ENCODE peak calls at places on chromosomes 11 and 22, in ten cellular contexts. B, X, W, Y, R, F, T, C, K and E are unnamed samples.

GRCh38 chr11:45779602-45780001 is 25.3 kb upstream of the SLC35C1 start:
- DNase-seq in B (no peak), X (no peak), W (no peak), Y (no peak), R (no peak), F (no peak), T (no peak), C (no peak), K (no peak), E (no peak)

GRCh38 chr22:49350441-49351121 is 477.1 kb downstream of the BRD1 start:
- DNase-seq in B (no peak), X (no peak), W (no peak), Y (no peak), R (no peak), F (no peak), T (no peak), C (no peak), K (peak; percentile 13), E (no peak)

GRCh38 chr11:84249344-84250135 is 963.4 kb upstream of the CCDC90B start:
- DNase-seq in B (no peak), X (no peak), W (no peak), Y (no peak), R (no peak), F (no peak), T (peak; percentile 17), C (no peak), K (no peak), E (no peak)

GRCh38 chr11:66937334-66937733 is 20.8 kb downstream of the PC start:
- DNase-seq in B (no peak), X (no peak), W (no peak), Y (no peak), R (no peak), F (no peak), T (no peak), C (no peak), K (no peak), E (no peak)

GRCh38 chr22:35622132-35622913 is 5.2 kb upstream of the MB start:
- DNase-seq in B (no peak), X (peak; percentile 70), W (no peak), Y (no peak), R (peak; percentile 57), F (no peak), T (no peak), C (no peak), K (peak; percentile 90), E (peak; percentile 82)

GRCh38 chr11:73262851-73263495 is 9.2 kb upstream of the P2RY6 start:
- DNase-seq in B (no peak), X (no peak), W (no peak), Y (peak; percentile 52), R (no peak), F (no peak), T (peak; percentile 17), C (no peak), K (no peak), E (no peak)

GRCh38 chr11:126127898-126128297 is 65.2 kb upstream of the CDON start:
- DNase-seq in B (no peak), X (peak; percentile 43), W (no peak), Y (no peak), R (peak; percentile 74), F (no peak), T (no peak), C (peak; percentile 75), K (no peak), E (no peak)

GRCh38 chr11:27524155-27524554 is 17.6 kb upstream of the LIN7C start:
- DNase-seq in B (no peak), X (no peak), W (no peak), Y (peak; percentile 66), R (no peak), F (no peak), T (peak; percentile 27), C (no peak), K (no peak), E (no peak)

GRCh38 chr11:5818245-5818865 is 9.6 kb downstream of the OR52N2 start:
- DNase-seq in B (no peak), X (no peak), W (no peak), Y (no peak), R (no peak), F (no peak), T (no peak), C (no peak), K (no peak), E (no peak)

GRCh38 chr11:10075141-10075540 is 218.9 kb downstream of the SBF2 start:
- DNase-seq in B (no peak), X (no peak), W (no peak), Y (no peak), R (no peak), F (no peak), T (no peak), C (no peak), K (no peak), E (no peak)

GRCh38 chr22:46008836-46009596 is 32.1 kb upstream of the WNT7B start:
- DNase-seq in B (no peak), X (peak; percentile 41), W (no peak), Y (no peak), R (peak; percentile 13), F (no peak), T (no peak), C (no peak), K (no peak), E (peak; percentile 22)

GRCh38 chr11:101428918-101429317 is 154.9 kb downstream of the TRPC6 start:
- DNase-seq in B (no peak), X (no peak), W (no peak), Y (peak; percentile 54), R (no peak), F (no peak), T (peak; percentile 42), C (no peak), K (no peak), E (no peak)

GRCh38 chr11:130300567-130300966 is 14.2 kb downstream of the ZBTB44 start:
- DNase-seq in B (no peak), X (no peak), W (no peak), Y (no peak), R (no peak), F (no peak), T (no peak), C (no peak), K (no peak), E (no peak)

GRCh38 chr11:76140912-76141574 is 65.3 kb downstream of the WNT11 start:
- DNase-seq in B (no peak), X (no peak), W (no peak), Y (no peak), R (no peak), F (no peak), T (no peak), C (no peak), K (no peak), E (no peak)

GRCh38 chr11:66330931-66331330 is 5.3 kb downstream of the RIN1 start:
- DNase-seq in B (no peak), X (peak; percentile 74), W (no peak), Y (no peak), R (no peak), F (no peak), T (no peak), C (no peak), K (peak; percentile 44), E (no peak)

GRCh38 chr22:47029244-47030001 is 267.0 kb downstream of the TBC1D22A start:
- DNase-seq in B (no peak), X (peak; percentile 66), W (no peak), Y (no peak), R (peak; percentile 3), F (no peak), T (no peak), C (no peak), K (peak; percentile 24), E (no peak)
- H3K4me1 ChIP-seq in B (no peaks in the 10 kb centered on the region), X (no peaks in the 10 kb centered on the region), W (peaks cover 12% of the 10 kb centered on the region), Y (no peaks in the 10 kb centered on the region), R (no peaks in the 10 kb centered on the region), F (no peaks in the 10 kb centered on the region), T (no peaks in the 10 kb centered on the region), C (peaks cover 8% of the 10 kb centered on the region), K (no peaks in the 10 kb centered on the region), E (peaks cover 8% of the 10 kb centered on the region)

DNA sequence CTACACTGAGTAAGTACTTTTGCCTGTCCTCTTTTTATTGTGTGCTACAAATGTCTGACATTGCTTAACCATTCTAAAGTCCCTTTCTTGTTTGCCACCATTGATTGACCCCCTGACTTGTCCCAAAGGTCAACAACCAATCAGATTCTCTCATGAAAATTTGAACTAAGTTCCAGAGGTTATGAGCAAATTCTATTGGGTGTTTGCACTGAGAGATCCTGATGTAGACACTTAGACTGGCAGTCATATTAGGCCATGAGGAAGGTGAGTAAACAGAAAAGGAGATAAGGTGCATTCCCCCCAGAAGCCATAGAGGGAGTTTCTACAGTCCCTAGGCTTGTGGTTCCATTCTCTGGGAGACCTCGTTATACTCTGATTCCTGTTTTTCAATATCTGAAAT is 101.3 kb upstream of the E2F8 start:
- DNase-seq in B (no peak), X (no peak), W (no peak), Y (no peak), R (no peak), F (no peak), T (no peak), C (no peak), K (no peak), E (no peak)
- H3K27me3 ChIP-seq in B (peaks cover 5% of the 10 kb centered on the region), X (no peaks in the 10 kb centered on the region), W (peaks cover 75% of the 10 kb centered on the region), Y (peaks cover 78% of the 10 kb centered on the region), R (peaks cover 43% of the 10 kb centered on the region), F (peaks cover 8% of the 10 kb centered on the region), T (peaks cover 40% of the 10 kb centered on the region), C (no peaks in the 10 kb centered on the region), K (peaks cover 17% of the 10 kb centered on the region), E (no peaks in the 10 kb centered on the region)

DNA sequence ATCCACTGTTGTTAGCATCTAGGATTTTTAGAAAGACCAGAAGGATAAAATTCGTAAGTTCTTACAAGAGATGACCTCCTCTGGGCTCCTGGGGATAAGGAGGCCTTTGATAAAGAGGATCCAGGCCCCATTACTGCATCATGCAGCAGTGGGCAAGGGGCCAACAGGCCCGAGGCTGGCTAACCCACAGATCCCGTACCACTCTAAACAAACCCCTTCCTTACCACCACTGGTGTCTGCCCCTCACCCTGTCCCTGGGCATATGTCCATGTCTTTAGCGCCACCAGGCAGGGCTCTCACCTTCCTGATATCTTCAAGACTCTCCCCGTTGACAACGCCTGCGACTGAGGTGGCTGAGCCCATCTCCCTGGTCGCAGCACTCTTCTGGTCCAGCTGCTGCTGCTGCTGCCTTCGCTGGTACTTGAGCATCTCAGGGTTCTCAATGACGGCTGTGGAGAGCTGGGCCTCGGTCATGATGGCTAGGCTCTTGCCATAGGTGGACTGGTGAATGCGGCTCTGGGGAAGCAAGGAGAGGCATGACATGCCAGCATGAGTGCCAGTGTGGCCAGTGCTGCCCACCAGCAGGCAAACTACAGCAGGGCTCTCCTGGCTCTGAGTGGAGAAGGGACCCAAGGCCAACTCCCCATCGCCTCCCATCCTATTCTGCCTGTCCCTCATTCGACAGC is 46.2 kb downstream of the HIRA start:
- DNase-seq in B (no peak), X (no peak), W (no peak), Y (no peak), R (no peak), F (no peak), T (no peak), C (no peak), K (no peak), E (no peak)
- H3K4me3 ChIP-seq in B (no peak overlapping the region), X (no peak overlapping the region), W (no peak overlapping the region), Y (no peak overlapping the region), R (no peak overlapping the region), F (no peak overlapping the region), T (no peak overlapping the region), C (no peak overlapping the region), K (no peak overlapping the region), E (no peak overlapping the region)

DNA sequence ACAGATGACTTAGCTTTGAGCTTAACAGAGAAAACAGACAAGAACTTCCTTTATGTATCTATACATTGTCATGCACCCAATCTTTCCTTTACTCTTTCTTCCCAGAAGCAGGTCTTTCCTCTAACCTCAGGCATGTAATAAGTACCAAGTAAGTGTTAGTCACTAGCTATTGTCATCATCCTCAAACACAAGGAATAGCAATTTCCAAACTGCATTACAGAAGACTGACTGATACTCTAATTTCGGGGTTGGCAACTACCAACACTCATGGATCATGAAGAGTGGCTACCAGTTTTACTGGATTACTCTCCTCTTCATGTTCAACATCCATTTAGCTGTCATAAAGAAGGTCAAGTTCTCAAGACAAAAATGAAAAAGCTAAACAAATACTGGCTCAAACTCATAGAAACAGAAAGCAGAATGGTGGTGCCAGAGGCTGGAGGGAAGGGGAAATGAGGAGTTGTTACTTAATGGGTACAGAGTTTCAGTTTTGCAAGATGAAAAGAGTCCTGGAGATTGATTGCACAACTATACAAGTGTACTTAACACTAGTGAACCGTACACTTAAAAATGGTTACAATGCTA is 111.6 kb downstream of the SIK3 start:
- DNase-seq in B (no peak), X (no peak), W (no peak), Y (peak; percentile 90), R (no peak), F (no peak), T (peak; percentile 81), C (no peak), K (no peak), E (no peak)
- H3K4me1 ChIP-seq in B (peaks cover 55% of the 10 kb centered on the region), X (no peaks in the 10 kb centered on the region), W (peaks cover 8% of the 10 kb centered on the region), Y (peaks cover 13% of the 10 kb centered on the region), R (peaks cover 6% of the 10 kb centered on the region), F (peaks cover 14% of the 10 kb centered on the region), T (peaks cover 33% of the 10 kb centered on the region), C (peaks cover 13% of the 10 kb centered on the region), K (peaks cover 64% of the 10 kb centered on the region), E (peaks cover 33% of the 10 kb centered on the region)